ENCODE peak calls at places on chromosomes 13 and 19, in eight cellular contexts. Z is stimulated activated CD4-positive, alpha-beta T cell treated with anti-CD3 and anti-CD28 coated beads, Interleukin-4, amount 100 ng/mL, for 1 hour; T is kidney epithelial cell; H is endothelial cell of umbilical vein; J is AG20443; N is naive B cell; G is heart right ventricle; K is thoracic aorta. V is an unnamed sample.
A peak's percentile ranks its signal among the peaks of the same experiment; 100 is the strongest.

GRCh38 chr19:5134683-5135082 is 165.8 kb downstream of the KDM4B start:
- DNase-seq in Z (no peak), T (no peak), H (no peak), J (no peak), N (no peak), G (no peak), K (no peak), V (no peak)

GRCh38 chr19:12984683-12985048 is 10.6 kb upstream of the NFIX start:
- DNase-seq in Z (no peak), T (no peak), H (no peak), J (no peak), N (no peak), G (no peak), K (no peak), V (no peak)

GRCh38 chr13:95248953-95249352 is 52.3 kb downstream of the ABCC4 start:
- DNase-seq in Z (no peak), T (no peak), H (no peak), J (no peak), N (no peak), G (no peak), K (no peak), V (no peak)

GRCh38 chr13:50208826-50209335 is 193.6 kb downstream of the KCNRG start:
- DNase-seq in Z (no peak), T (peak; percentile 54), H (peak; percentile 77), J (peak; percentile 82), N (peak; percentile 9), G (peak; percentile 41), K (no peak), V (peak; percentile 53)

GRCh38 chr13:41064493-41064892 is 3.2 kb downstream of the WBP4 start:
- DNase-seq in Z (no peak), T (no peak), H (peak; percentile 83), J (peak; percentile 62), N (no peak), G (no peak), K (no peak), V (no peak)

GRCh38 chr19:39807846-39808364 is 26.1 kb downstream of the DYRK1B start:
- DNase-seq in Z (no peak), T (no peak), H (no peak), J (no peak), N (no peak), G (no peak), K (no peak), V (no peak)

GRCh38 chr13:91313103-91313502 is 34.4 kb upstream of the MIR17HG start:
- DNase-seq in Z (no peak), T (no peak), H (peak; percentile 51), J (peak; percentile 21), N (peak; percentile 16), G (no peak), K (no peak), V (no peak)

GRCh38 chr13:54593504-54593903 is 1564.9 kb downstream of the OLFM4 start:
- DNase-seq in Z (no peak), T (no peak), H (no peak), J (no peak), N (no peak), G (no peak), K (no peak), V (no peak)

GRCh38 chr13:60583911-60584753 is 187.1 kb downstream of the TDRD3 start:
- DNase-seq in Z (no peak), T (peak; percentile 5), H (no peak), J (peak; percentile 63), N (no peak), G (no peak), K (peak; percentile 5), V (no peak)

GRCh38 chr19:18428173-18428836 is 9.1 kb downstream of the SSBP4 start:
- DNase-seq in Z (no peak), T (no peak), H (no peak), J (no peak), N (no peak), G (no peak), K (no peak), V (no peak)

GRCh38 chr13:23828866-23829265 is 60.3 kb downstream of the MIPEP start:
- DNase-seq in Z (no peak), T (no peak), H (no peak), J (peak; percentile 69), N (no peak), G (no peak), K (no peak), V (no peak)

GRCh38 chr13:51760592-51760991 is 43.4 kb downstream of the DHRS12 start:
- DNase-seq in Z (no peak), T (no peak), H (no peak), J (no peak), N (no peak), G (no peak), K (no peak), V (no peak)

GRCh38 chr19:45186509-45187334 is 8.1 kb downstream of the BLOC1S3 start:
- DNase-seq in Z (no peak), T (no peak), H (no peak), J (no peak), N (no peak), G (no peak), K (no peak), V (no peak)

GRCh38 chr13:98476538-98476966 is 100.4 kb downstream of the STK24 start:
- DNase-seq in Z (peak; percentile 80), T (peak; percentile 79), H (peak; percentile 82), J (peak; percentile 93), N (peak; percentile 51), G (no peak), K (no peak), V (peak; percentile 49)

V was measured in pancreas.